ENCODE peak calls at places on chromosomes 6 and 20, in eight cellular contexts. W, N, M, R, H, C, B and T are unnamed samples.

GRCh38 chr20:42740191-42740870 is 449.4 kb downstream of the PTPRT start:
- DNase-seq in W (no peak), N (no peak), M (no peak), R (no peak), H (no peak), C (peak), B (no peak), T (no peak)

GRCh38 chr6:120473804-120474203 is 860.5 kb downstream of the TBC1D32 start:
- DNase-seq in W (no peak), N (no peak), M (no peak), R (no peak), H (no peak), C (no peak), B (no peak), T (no peak)

GRCh38 chr20:34574426-34574825 is 15.9 kb downstream of the MAP1LC3A start:
- DNase-seq in W (no peak), N (no peak), M (no peak), R (no peak), H (no peak), C (no peak), B (no peak), T (no peak)

GRCh38 chr6:7262746-7263335 is 50.2 kb downstream of the SSR1 start:
- DNase-seq in W (no peak), N (no peak), M (no peak), R (no peak), H (no peak), C (no peak), B (no peak), T (no peak)

GRCh38 chr20:23112595-23112994 is 26.5 kb upstream of the CD93 start:
- DNase-seq in W (no peak), N (no peak), M (no peak), R (no peak), H (no peak), C (no peak), B (no peak), T (no peak)

GRCh38 chr6:53335224-53335994 is 13.3 kb downstream of the ELOVL5 start:
- DNase-seq in W (no peak), N (no peak), M (no peak), R (peak), H (peak), C (no peak), B (peak), T (no peak)

GRCh38 chr20:47696856-47697255 is 88.4 kb downstream of the SULF2 start:
- DNase-seq in W (no peak), N (no peak), M (no peak), R (no peak), H (no peak), C (no peak), B (no peak), T (no peak)

GRCh38 chr6:41504526-41505021 is 41.6 kb upstream of the FOXP4 start:
- DNase-seq in W (no peak), N (no peak), M (no peak), R (no peak), H (no peak), C (no peak), B (peak), T (no peak)

GRCh38 chr20:33160681-33161080 is 7.3 kb upstream of the BPIFA2 start:
- DNase-seq in W (no peak), N (no peak), M (no peak), R (no peak), H (no peak), C (no peak), B (no peak), T (no peak)

GRCh38 chr20:23526850-23527249 is 35.9 kb downstream of the CST8 start:
- DNase-seq in W (no peak), N (no peak), M (no peak), R (no peak), H (no peak), C (no peak), B (no peak), T (no peak)

GRCh38 chr20:61532736-61533135 is 280.7 kb downstream of the CDH4 start:
- DNase-seq in W (no peak), N (no peak), M (no peak), R (no peak), H (no peak), C (no peak), B (no peak), T (no peak)

GRCh38 chr20:1618954-1619550 is 757 bp downstream of the SIRPB1 start:
- DNase-seq in W (no peak), N (no peak), M (no peak), R (no peak), H (no peak), C (no peak), B (no peak), T (no peak)
- H3K4me3 ChIP-seq in W (no peak), N (no peak), M (no peak), R (no peak), H (no peak), C (no peak), B (no peak), T (no peak)

GRCh38 chr6:191487-192312 is 100.6 kb upstream of the DUSP22 start:
- DNase-seq in W (no peak), N (no peak), M (no peak), R (no peak), H (no peak), C (no peak), B (no peak), T (no peak)

GRCh38 chr6:192313-192664 is 100.0 kb upstream of the DUSP22 start:
- DNase-seq in W (no peak), N (no peak), M (no peak), R (no peak), H (no peak), C (no peak), B (no peak), T (no peak)

GRCh38 chr6:193180-193579 is 99.1 kb upstream of the DUSP22 start:
- DNase-seq in W (no peak), N (no peak), M (no peak), R (no peak), H (no peak), C (no peak), B (no peak), T (no peak)

GRCh38 chr6:195861-196360 is 96.4 kb upstream of the DUSP22 start:
- DNase-seq in W (peak), N (peak), M (no peak), R (no peak), H (no peak), C (peak), B (no peak), T (peak)

DNA sequence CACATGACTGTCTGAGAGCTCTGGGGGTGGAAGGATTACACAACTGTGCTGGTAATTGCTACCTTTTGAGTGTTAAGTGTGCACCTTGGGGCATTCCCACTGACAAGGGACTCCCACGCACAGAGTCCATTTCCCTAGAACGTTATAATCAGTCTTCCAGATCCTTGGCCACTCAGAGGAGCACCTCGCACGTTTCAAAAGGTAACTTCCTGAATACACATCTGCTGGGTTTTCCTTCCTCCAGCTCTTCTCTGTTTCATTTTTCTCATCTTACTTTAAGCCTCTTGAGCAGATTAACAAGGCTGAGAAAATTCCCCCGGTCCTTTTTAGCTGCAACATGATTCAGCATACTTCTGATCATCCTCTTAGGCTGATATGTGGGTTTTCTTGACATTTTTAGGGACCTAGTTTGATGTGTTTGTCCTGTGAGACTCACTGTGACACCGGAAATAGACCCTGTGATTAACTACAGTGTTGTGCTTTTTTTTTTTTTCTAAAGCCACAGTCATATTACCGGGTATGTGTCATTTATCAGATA is 98.4 kb upstream of the DUSP22 start:
- DNase-seq in W (no peak), N (no peak), M (no peak), R (no peak), H (no peak), C (no peak), B (no peak), T (no peak)
- H3K4me3 ChIP-seq in W (no peak), N (no peak), M (no peak), R (peak), H (no peak), C (no peak), B (no peak), T (no peak)

GRCh38 chr6:85114583-85114939 is 335.3 kb upstream of the NT5E start:
- DNase-seq in W (no peak), N (no peak), M (no peak), R (no peak), H (no peak), C (no peak), B (no peak), T (no peak)
- H3K4me3 ChIP-seq in W (peak), N (peak), M (peak), R (no peak), H (peak), C (peak), B (no peak), T (peak)

GRCh38 chr6:20810732-20811111 is 276.5 kb downstream of the CDKAL1 start:
- DNase-seq in W (peak), N (no peak), M (no peak), R (no peak), H (no peak), C (peak), B (no peak), T (no peak)

GRCh38 chr6:20808439-20808838 is 274.2 kb downstream of the CDKAL1 start:
- DNase-seq in W (no peak), N (no peak), M (no peak), R (no peak), H (no peak), C (no peak), B (no peak), T (no peak)

GRCh38 chr6:20808984-20809383 is 274.7 kb downstream of the CDKAL1 start:
- DNase-seq in W (peak), N (no peak), M (no peak), R (no peak), H (no peak), C (no peak), B (no peak), T (peak)

GRCh38 chr6:20812776-20813175 is 278.5 kb downstream of the CDKAL1 start:
- DNase-seq in W (no peak), N (no peak), M (no peak), R (no peak), H (no peak), C (no peak), B (no peak), T (no peak)

DNA sequence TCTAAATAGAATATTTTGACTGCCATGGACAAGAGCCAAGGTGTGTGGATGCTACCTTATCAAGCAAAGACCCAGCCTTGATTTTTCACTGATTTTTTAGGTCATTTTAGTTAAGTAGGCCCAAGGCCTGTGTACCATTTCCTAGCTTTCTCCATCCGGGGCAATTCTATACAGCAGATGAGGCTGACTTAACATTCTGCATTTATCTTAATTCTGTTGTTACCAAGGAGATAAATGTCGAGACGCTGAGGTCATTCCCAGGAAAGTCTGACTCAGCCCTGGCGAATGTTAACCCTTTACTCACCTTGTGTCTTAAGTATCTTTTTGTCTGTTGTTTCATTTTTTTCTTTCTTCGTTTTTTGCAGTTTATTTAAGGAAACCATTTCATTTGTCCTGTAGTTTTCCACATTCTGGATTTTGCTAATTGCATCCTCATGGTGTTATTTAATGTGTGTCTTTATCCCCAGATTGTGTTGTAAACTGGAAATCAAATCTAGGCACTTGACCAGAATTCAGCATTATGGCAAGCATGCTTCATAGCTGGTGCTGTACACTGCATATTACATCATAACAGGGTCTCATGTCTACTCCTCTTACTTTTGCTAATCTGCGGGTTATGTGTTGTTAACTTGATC is 277.0 kb downstream of the CDKAL1 start:
- DNase-seq in W (peak), N (peak), M (no peak), R (no peak), H (no peak), C (no peak), B (peak), T (peak)
- H3K4me3 ChIP-seq in W (no peak), N (no peak), M (no peak), R (no peak), H (no peak), C (no peak), B (no peak), T (no peak)

GRCh38 chr6:116667620-116668019 is 946 bp downstream of the ZUP1 start:
- DNase-seq in W (no peak), N (no peak), M (no peak), R (no peak), H (no peak), C (no peak), B (no peak), T (no peak)
- H3K4me3 ChIP-seq in W (peak), N (peak), M (peak), R (peak), H (peak), C (peak), B (no peak), T (peak)

DNA sequence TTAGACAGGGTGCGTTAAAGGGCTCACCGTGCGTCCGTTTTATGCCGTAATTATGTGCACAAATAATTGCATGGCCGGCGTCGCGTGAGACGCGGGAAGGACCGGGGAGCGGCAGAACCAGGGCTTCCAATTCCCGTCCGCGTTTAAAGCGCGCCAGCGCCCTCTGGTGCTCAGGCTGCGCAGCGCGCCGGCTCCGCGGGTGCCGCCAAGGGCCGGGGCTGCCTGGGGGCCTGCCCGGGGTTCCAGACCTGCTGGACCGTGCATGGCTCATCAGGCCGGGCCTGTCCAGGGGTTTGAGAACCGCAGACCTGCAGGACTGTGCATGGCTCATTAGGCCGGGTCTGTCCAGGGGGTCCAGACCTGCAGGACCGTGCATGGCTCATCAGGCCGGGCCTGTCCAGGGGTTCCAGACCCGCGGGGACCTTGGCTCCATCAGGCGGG is 369.0 kb downstream of the THBS2 start:
- DNase-seq in W (peak), N (peak), M (no peak), R (peak), H (no peak), C (peak), B (peak), T (peak)
- H3K4me3 ChIP-seq in W (peak), N (no peak), M (no peak), R (peak), H (peak), C (no peak), B (no peak), T (peak)

DNA sequence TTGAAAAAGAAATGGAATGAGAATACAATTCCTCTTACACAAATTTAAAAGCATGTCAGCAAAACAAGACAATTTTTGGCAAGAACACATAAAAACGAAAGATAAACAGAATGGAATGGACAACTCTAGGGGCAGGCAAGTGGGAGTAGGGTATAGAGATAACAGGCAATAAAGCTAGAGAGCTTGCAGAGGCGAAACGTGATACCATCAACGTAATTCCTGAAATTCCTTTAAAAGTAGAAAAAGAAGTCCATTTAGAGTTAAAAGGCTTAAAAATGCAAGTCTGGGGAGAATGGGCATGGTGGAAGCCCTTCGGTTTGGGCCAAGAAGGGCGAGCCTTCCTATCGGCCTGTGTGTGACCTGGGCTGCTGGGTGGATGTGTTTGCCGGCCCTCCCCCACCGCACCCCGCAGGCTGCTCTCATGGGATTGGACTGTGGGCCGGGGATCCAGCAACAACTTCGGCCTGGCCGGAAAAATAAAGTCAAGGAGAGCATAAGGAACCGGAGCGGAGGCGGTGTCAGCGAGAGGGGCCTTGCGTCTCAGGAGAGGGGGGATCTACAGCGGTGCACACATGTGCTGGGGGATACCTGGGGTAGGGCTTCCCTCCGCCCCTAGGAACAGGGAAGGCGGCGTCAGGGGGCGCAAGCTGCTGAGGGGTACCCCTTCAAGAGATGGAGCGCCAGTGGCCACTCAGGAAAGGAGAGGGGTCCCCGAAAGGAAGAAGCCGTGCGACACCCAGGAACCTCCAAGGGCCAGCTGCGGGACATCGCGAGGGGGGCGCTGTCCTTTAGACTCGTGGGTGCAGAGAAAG is 4.1 kb downstream of the TMEM239 start:
- DNase-seq in W (peak), N (peak), M (no peak), R (no peak), H (no peak), C (no peak), B (peak), T (peak)
- H3K4me3 ChIP-seq in W (no peak), N (no peak), M (no peak), R (no peak), H (no peak), C (peak), B (no peak), T (no peak)

DNA sequence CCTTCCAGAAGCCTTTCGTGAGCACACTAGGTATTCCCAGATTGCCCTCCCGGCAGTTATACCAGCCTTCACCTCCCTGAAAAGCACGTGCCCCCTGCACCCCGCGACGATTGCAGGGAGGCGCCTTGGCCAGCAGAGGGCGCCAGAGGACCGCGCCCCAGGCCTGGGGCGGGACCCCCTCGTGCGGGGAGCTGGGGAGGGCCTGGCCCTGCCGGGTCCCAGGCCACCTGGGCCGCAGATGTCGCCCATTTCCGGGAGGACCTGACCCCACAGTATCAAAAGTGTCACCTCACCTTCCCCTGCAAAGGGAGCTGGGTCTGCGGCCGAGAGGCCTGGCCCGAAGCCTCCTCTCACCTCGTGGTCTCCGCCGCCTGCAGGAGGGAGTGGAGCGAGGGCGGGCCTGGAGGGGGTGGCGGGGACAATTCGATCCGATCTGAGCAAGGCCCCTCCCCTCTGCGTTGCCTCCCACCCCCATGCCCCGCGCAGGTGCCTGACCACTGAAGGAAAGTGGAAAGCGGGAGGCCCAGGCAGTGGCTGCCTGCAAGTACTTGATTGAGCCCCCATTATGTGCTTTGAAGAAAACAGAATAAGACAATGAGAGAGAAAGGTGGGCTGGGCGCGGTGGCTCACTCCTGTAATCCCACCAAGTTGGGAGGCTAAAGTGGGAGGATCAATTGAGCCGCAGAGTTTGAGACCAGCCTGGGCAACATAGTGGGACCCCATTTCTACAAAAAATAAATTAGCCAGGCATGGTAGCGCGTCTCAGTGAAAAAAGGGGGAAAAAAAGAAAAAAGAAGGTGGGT is 3.5 kb upstream of the SNAI1 start:
- DNase-seq in W (no peak), N (no peak), M (peak), R (peak), H (no peak), C (no peak), B (peak), T (no peak)
- H3K4me3 ChIP-seq in W (peak), N (peak), M (peak), R (no peak), H (peak), C (peak), B (peak), T (peak)

GRCh38 chr6:27333642-27334040 is 21.6 kb upstream of the POM121L2 start:
- DNase-seq in W (no peak), N (no peak), M (no peak), R (no peak), H (no peak), C (no peak), B (peak), T (no peak)

GRCh38 chr6:27332692-27333641 is 20.9 kb upstream of the POM121L2 start:
- DNase-seq in W (peak), N (peak), M (no peak), R (peak), H (no peak), C (no peak), B (peak), T (peak)

DNA sequence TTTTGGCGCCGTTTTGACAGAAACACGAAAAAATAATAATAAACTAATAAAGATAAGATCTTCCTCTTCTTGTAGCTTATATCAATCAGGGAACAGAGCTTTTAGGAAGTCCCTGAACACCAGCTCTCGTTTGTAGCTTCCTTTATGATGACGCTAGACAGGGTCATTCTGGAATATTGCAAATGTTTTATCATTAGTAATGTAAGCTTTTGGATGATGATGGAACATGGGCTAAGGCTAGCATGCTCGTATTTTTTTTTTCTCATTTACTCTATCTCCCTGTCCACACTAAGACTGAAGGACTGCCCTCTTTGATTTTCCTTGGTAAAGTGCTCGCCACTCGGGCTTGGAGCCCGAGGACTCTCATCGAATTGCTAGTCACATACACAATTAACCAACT is 22.1 kb upstream of the POM121L2 start:
- DNase-seq in W (no peak), N (peak), M (no peak), R (no peak), H (no peak), C (no peak), B (no peak), T (no peak)
- H3K4me3 ChIP-seq in W (no peak), N (peak), M (no peak), R (no peak), H (no peak), C (no peak), B (no peak), T (no peak)